ENCODE peak calls at places on chromosomes 13 and 19, in six cellular contexts. X is endodermal cell, S is colonic mucosa, J is heart left ventricle, D is PC-3, H is mesendoderm. R is an unnamed sample.

GRCh38 chr13:106155411-106155810 is 380.1 kb downstream of the EFNB2 start:
- DNase-seq in X (no peak), S (no peak), J (no peak), D (peak; percentile 47), H (no peak), R (no peak)

GRCh38 chr13:26991508-26992181 is 180.0 kb downstream of the USP12 start:
- DNase-seq in X (no peak), S (no peak), J (no peak), D (peak; percentile 53), H (no peak), R (no peak)

GRCh38 chr19:35397064-35397463 is 26.2 kb downstream of the GPR42 start:
- DNase-seq in X (no peak), S (no peak), J (no peak), D (no peak), H (no peak), R (no peak)

GRCh38 chr13:73521291-73521626 is 462.5 kb downstream of the KLF5 start:
- DNase-seq in X (no peak), S (no peak), J (no peak), D (no peak), H (no peak), R (no peak)

GRCh38 chr19:27805848-27806247 is 1407.1 kb downstream of the UQCRFS1 start:
- DNase-seq in X (peak; percentile 63), S (no peak), J (peak; percentile 64), D (no peak), H (no peak), R (no peak)

GRCh38 chr19:39263912-39264305 is 4.3 kb upstream of the IFNL2 start:
- DNase-seq in X (peak; percentile 76), S (no peak), J (no peak), D (no peak), H (peak; percentile 12), R (no peak)

GRCh38 chr19:4316940-4317339 is 12.5 kb downstream of the FSD1 start:
- DNase-seq in X (no peak), S (no peak), J (no peak), D (no peak), H (no peak), R (no peak)

GRCh38 chr13:75704194-75704941 is 68.2 kb downstream of the LMO7 start:
- DNase-seq in X (no peak), S (no peak), J (no peak), D (peak; percentile 40), H (no peak), R (no peak)

GRCh38 chr13:92886535-92887098 is 340.0 kb upstream of the GPC6 start:
- DNase-seq in X (no peak), S (no peak), J (no peak), D (no peak), H (no peak), R (no peak)

GRCh38 chr19:18392936-18393335 is 4.5 kb downstream of the LRRC25 start:
- DNase-seq in X (no peak), S (no peak), J (no peak), D (no peak), H (no peak), R (no peak)
- H3K4me1 ChIP-seq in X (no peaks in the 10 kb centered on the region), S (peaks cover 6% of the 10 kb centered on the region), J (peaks cover 14% of the 10 kb centered on the region), D (no peaks in the 10 kb centered on the region), H (no peaks in the 10 kb centered on the region), R (peaks cover 12% of the 10 kb centered on the region)

DNA sequence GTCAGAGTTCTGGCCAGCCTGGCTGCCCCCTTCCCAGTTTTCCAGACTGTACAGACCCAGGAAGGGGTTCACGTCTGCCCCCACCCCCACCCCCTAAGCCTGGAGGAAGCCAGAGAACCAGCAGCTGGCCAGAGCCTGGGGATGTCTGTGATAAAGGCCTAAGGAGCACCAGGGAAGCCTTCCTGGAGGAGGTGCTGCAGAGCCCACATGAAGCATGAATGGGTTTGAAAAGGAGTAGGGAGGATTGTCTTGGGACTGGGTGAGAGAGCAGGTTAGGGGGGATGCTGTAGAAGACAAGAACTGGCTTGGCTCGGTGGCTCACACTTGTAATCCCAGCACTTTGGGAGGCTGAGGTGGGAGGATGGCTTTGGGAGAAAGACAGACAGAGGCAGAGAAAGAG is 5.8 kb downstream of the SHKBP1 start:
- DNase-seq in X (no peak), S (no peak), J (no peak), D (no peak), H (no peak), R (no peak)
- H3K36me3 ChIP-seq in X (peaks cover 46% of the 10 kb centered on the region), S (no peaks in the 10 kb centered on the region), J (peaks cover 5% of the 10 kb centered on the region), D (no peaks in the 10 kb centered on the region), H (no peaks in the 10 kb centered on the region), R (peaks cover 81% of the 10 kb centered on the region)

GRCh38 chr13:112907286-112907685 is 61.7 kb upstream of the MCF2L start:
- DNase-seq in X (peak; percentile 38), S (no peak), J (no peak), D (no peak), H (no peak), R (no peak)
- H3K27ac ChIP-seq in X (no peak overlapping the region), S (no peak overlapping the region), J (no peak overlapping the region), D (no peak overlapping the region), H (no peak overlapping the region), R (no peak overlapping the region)

GRCh38 chr19:16582486-16583261 is 10.5 kb upstream of the SLC35E1 start:
- DNase-seq in X (no peak), S (no peak), J (no peak), D (no peak), H (no peak), R (no peak)
- H3K4me1 ChIP-seq in X (peaks cover 16% of the 10 kb centered on the region), S (peaks cover 28% of the 10 kb centered on the region), J (peaks cover 82% of the 10 kb centered on the region), D (peaks cover 15% of the 10 kb centered on the region), H (peaks cover 15% of the 10 kb centered on the region), R (peaks cover 50% of the 10 kb centered on the region)

R was measured in naive thymus-derived CD4-positive, alpha-beta T cell.